ENCODE peak calls at places on chromosomes 3 and 15, in ten cellular contexts. W is LHCN-M2; D is CD4-positive, alpha-beta T cell; A is stomach; I is GM12892; S is epithelial cell of prostate; V is HTR-8/SVneo; P is stimulated activated CD8-positive, alpha-beta memory T cell treated with anti-CD3 and anti-CD28 coated beads, Interleukin-7, amount 100 ng/mL, for 24 hours; C is OCI-LY7; Z is brain microvascular endothelial cell. K is an unnamed sample.
A peak's percentile ranks its signal among the peaks of the same experiment; 100 is the strongest.

GRCh38 chr15:38828031-38828532 is 263.5 kb upstream of the RASGRP1 start:
- DNase-seq in W (no peak), D (no peak), A (no peak), I (no peak), S (no peak), V (no peak), P (no peak), C (no peak), Z (peak; percentile 61), K (no peak)

GRCh38 chr15:49831206-49831965 is 210.5 kb downstream of the DTWD1 start:
- DNase-seq in W (peak; percentile 87), D (no peak), A (no peak), I (no peak), S (no peak), V (peak; percentile 29), P (no peak), C (no peak), Z (peak; percentile 96), K (peak; percentile 7)

GRCh38 chr15:57153140-57153539 is 223.2 kb upstream of the CGNL1 start:
- DNase-seq in W (peak; percentile 48), D (no peak), A (no peak), I (no peak), S (no peak), V (no peak), P (no peak), C (no peak), Z (peak; percentile 56), K (no peak)

GRCh38 chr3:107206141-107206540 is 171.1 kb upstream of the CCDC54 start:
- DNase-seq in W (peak; percentile 80), D (no peak), A (no peak), I (no peak), S (no peak), V (peak; percentile 45), P (no peak), C (peak; percentile 35), Z (peak; percentile 77), K (no peak)

GRCh38 chr3:194810076-194810475 is 124.4 kb downstream of the FAM43A start:
- DNase-seq in W (no peak), D (no peak), A (no peak), I (no peak), S (no peak), V (no peak), P (no peak), C (no peak), Z (no peak), K (no peak)

GRCh38 chr3:12822725-12823373 is 18.5 kb downstream of the RPL32 start:
- DNase-seq in W (no peak), D (no peak), A (no peak), I (no peak), S (no peak), V (peak; percentile 39), P (no peak), C (peak; percentile 43), Z (peak; percentile 38), K (no peak)

GRCh38 chr3:154378311-154378710 is 51.7 kb downstream of the GPR149 start:
- DNase-seq in W (no peak), D (no peak), A (no peak), I (no peak), S (no peak), V (no peak), P (no peak), C (no peak), Z (no peak), K (no peak)

GRCh38 chr15:87939838-87940457 is 316.6 kb downstream of the NTRK3 start:
- DNase-seq in W (no peak), D (no peak), A (no peak), I (no peak), S (no peak), V (no peak), P (no peak), C (no peak), Z (no peak), K (no peak)

GRCh38 chr3:193782280-193782654 is 189.3 kb downstream of the OPA1 start:
- DNase-seq in W (no peak), D (no peak), A (peak; percentile 77), I (no peak), S (peak; percentile 78), V (peak; percentile 67), P (no peak), C (no peak), Z (no peak), K (peak; percentile 53)

GRCh38 chr15:69498282-69498681 is 45.7 kb downstream of the RPLP1 start:
- DNase-seq in W (no peak), D (no peak), A (no peak), I (no peak), S (no peak), V (no peak), P (no peak), C (no peak), Z (no peak), K (no peak)

GRCh38 chr15:100057281-100057680 is 284.5 kb downstream of the ADAMTS17 start:
- DNase-seq in W (no peak), D (no peak), A (no peak), I (no peak), S (no peak), V (no peak), P (no peak), C (no peak), Z (no peak), K (no peak)

GRCh38 chr3:73072634-73073033 is 11.2 kb downstream of the EBLN2 start:
- DNase-seq in W (no peak), D (no peak), A (no peak), I (no peak), S (no peak), V (no peak), P (no peak), C (no peak), Z (no peak), K (no peak)

K was measured in thyroid gland.